ENCODE peak calls at places on chromosomes 1 and 21, in ten cellular contexts. P is thyroid gland, M is uterus, D is Peyer's patch, Z is heart left ventricle, W is transverse colon, Q is IMR-90, O is NB4, A is testis, I is adrenal gland. G is an unnamed sample.

GRCh38 chr1:27332536-27333281 is 9.1 kb upstream of the SYTL1 start:
- DNase-seq in P (peak), M (peak), D (no peak), Z (peak), W (peak), Q (peak), O (peak), A (peak), I (no peak), G (no peak)

GRCh38 chr1:7489586-7489985 is 281.5 kb upstream of the VAMP3 start:
- DNase-seq in P (peak), M (no peak), D (no peak), Z (no peak), W (no peak), Q (no peak), O (no peak), A (no peak), I (no peak), G (no peak)

GRCh38 chr1:117753652-117754051 is 147.8 kb downstream of the TENT5C start:
- DNase-seq in P (no peak), M (no peak), D (no peak), Z (no peak), W (no peak), Q (peak), O (peak), A (no peak), I (no peak), G (no peak)

GRCh38 chr1:15424146-15424667 is 14.0 kb upstream of the CTRC start:
- DNase-seq in P (peak), M (no peak), D (peak), Z (no peak), W (peak), Q (no peak), O (no peak), A (peak), I (no peak), G (no peak)

GRCh38 chr1:9459784-9460407 is 79.4 kb upstream of the SLC25A33 start:
- DNase-seq in P (no peak), M (no peak), D (no peak), Z (no peak), W (peak), Q (no peak), O (no peak), A (no peak), I (no peak), G (no peak)

GRCh38 chr1:31798433-31799195 is 17.2 kb downstream of the SPOCD1 start:
- DNase-seq in P (no peak), M (no peak), D (peak), Z (no peak), W (peak), Q (peak), O (peak), A (no peak), I (no peak), G (no peak)

GRCh38 chr1:7478797-7479499 is 292.1 kb upstream of the VAMP3 start:
- DNase-seq in P (no peak), M (no peak), D (peak), Z (peak), W (peak), Q (peak), O (peak), A (peak), I (peak), G (no peak)

GRCh38 chr1:213993929-213994328 is 6.2 kb downstream of the PROX1 start:
- DNase-seq in P (no peak), M (no peak), D (no peak), Z (no peak), W (no peak), Q (no peak), O (no peak), A (no peak), I (no peak), G (no peak)

GRCh38 chr21:37269481-37269880 is 2.3 kb upstream of the VPS26C start:
- DNase-seq in P (no peak), M (no peak), D (no peak), Z (no peak), W (no peak), Q (no peak), O (no peak), A (no peak), I (no peak), G (no peak)

GRCh38 chr1:15723631-15724246 is 12.3 kb upstream of the SLC25A34 start:
- DNase-seq in P (no peak), M (no peak), D (no peak), Z (no peak), W (no peak), Q (no peak), O (no peak), A (no peak), I (no peak), G (no peak)

GRCh38 chr1:108590947-108591346 is 31.0 kb downstream of the EEIG2 start:
- DNase-seq in P (no peak), M (peak), D (no peak), Z (no peak), W (no peak), Q (peak), O (peak), A (no peak), I (no peak), G (no peak)

GRCh38 chr1:77273891-77274290 is 7.9 kb upstream of the AK5 start:
- DNase-seq in P (no peak), M (no peak), D (no peak), Z (no peak), W (no peak), Q (peak), O (peak), A (no peak), I (no peak), G (no peak)

GRCh38 chr1:2547210-2548067 is 8.7 kb upstream of the TNFRSF14 start:
- DNase-seq in P (no peak), M (no peak), D (peak), Z (peak), W (peak), Q (no peak), O (peak), A (no peak), I (no peak), G (peak)

GRCh38 chr1:229844675-229845074 is 218.6 kb downstream of the URB2 start:
- DNase-seq in P (peak), M (peak), D (no peak), Z (no peak), W (peak), Q (no peak), O (no peak), A (peak), I (no peak), G (no peak)

GRCh38 chr21:15592271-15592860 is 137.4 kb upstream of the USP25 start:
- DNase-seq in P (no peak), M (no peak), D (no peak), Z (no peak), W (no peak), Q (peak), O (peak), A (no peak), I (peak), G (peak)

GRCh38 chr21:35102488-35103407 is 53.6 kb upstream of the RUNX1 start:
- DNase-seq in P (peak), M (no peak), D (no peak), Z (peak), W (peak), Q (peak), O (peak), A (peak), I (peak), G (no peak)

GRCh38 chr1:10283318-10283984 is 73.1 kb downstream of the KIF1B start:
- DNase-seq in P (no peak), M (no peak), D (no peak), Z (no peak), W (no peak), Q (no peak), O (no peak), A (no peak), I (no peak), G (no peak)

GRCh38 chr1:61131716-61132115 is 49.4 kb downstream of the NFIA start:
- DNase-seq in P (no peak), M (no peak), D (no peak), Z (no peak), W (no peak), Q (peak), O (no peak), A (no peak), I (no peak), G (no peak)

GRCh38 chr1:230752407-230752806 is 5.2 kb downstream of the CAPN9 start:
- DNase-seq in P (peak), M (no peak), D (peak), Z (no peak), W (peak), Q (no peak), O (no peak), A (no peak), I (no peak), G (no peak)

GRCh38 chr1:119647228-119647733 is 785 bp downstream of the ZNF697 start:
- DNase-seq in P (no peak), M (peak), D (no peak), Z (no peak), W (no peak), Q (no peak), O (peak), A (peak), I (peak), G (no peak)

GRCh38 chr1:153260473-153260979 is 1.0 kb downstream of the LORICRIN start:
- DNase-seq in P (no peak), M (no peak), D (no peak), Z (no peak), W (no peak), Q (no peak), O (peak), A (no peak), I (no peak), G (no peak)

GRCh38 chr1:186535388-186536133 is 74.6 kb upstream of the PDC start:
- DNase-seq in P (no peak), M (no peak), D (no peak), Z (no peak), W (no peak), Q (peak), O (no peak), A (no peak), I (no peak), G (no peak)

GRCh38 chr1:36765785-36766300 is 268.5 kb downstream of the GRIK3 start:
- DNase-seq in P (no peak), M (no peak), D (no peak), Z (no peak), W (no peak), Q (no peak), O (no peak), A (no peak), I (no peak), G (no peak)

GRCh38 chr21:31999810-32000468 is 127.1 kb downstream of the HUNK start:
- DNase-seq in P (no peak), M (no peak), D (no peak), Z (no peak), W (no peak), Q (no peak), O (no peak), A (no peak), I (no peak), G (no peak)

GRCh38 chr1:26336477-26337205 is 17.3 kb downstream of the CRYBG2 start:
- DNase-seq in P (peak), M (peak), D (peak), Z (peak), W (peak), Q (no peak), O (peak), A (peak), I (peak), G (peak)

GRCh38 chr21:41425954-41426655 is at the start of gene MX1:
- DNase-seq in P (peak), M (peak), D (peak), Z (peak), W (peak), Q (peak), O (no peak), A (peak), I (peak), G (peak)
- TF ChIP-seq POLR2A in P (peak), M (peak), D (peak), Z (no peak), W (peak), Q (no peak), O (no peak), A (no peak), I (peak), G (peak)

GRCh38 chr1:154423988-154424326 is 18.8 kb downstream of the IL6R start:
- DNase-seq in P (no peak), M (no peak), D (no peak), Z (no peak), W (no peak), Q (no peak), O (no peak), A (no peak), I (no peak), G (no peak)
- H3K4me3 ChIP-seq in P (no peak), M (no peak), D (no peak), Z (no peak), W (no peak), Q (no peak), O (no peak), A (no peak), I (no peak), G (no peak)

DNA sequence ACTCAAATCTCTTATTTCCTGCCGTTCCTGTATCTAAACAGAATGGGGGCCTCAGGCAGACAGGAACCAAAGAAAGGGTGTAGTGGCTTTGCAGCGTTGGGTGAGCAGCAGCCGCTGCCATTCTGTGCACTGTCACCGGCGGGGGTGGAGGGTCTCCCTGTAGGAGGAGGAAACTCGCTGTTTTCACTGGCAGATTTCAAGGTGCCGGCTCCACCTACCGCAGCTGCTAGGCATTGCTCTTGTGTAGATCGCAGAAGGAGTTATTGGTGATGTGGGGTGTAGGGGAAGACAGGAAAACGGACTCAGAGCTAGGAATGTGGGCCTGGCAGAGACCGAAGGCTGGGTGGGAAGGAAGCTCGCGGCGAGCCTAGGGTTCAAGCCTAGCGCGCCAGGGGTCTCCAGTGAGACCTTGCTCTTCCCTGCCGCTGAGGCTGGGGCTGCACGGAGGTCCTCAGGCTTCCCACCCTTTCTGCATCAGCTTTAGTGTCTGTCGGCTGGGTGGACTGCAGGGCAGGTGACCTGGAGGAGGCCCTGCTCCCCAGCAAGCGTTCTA is 20.8 kb downstream of the ATP5PO start:
- DNase-seq in P (peak), M (peak), D (peak), Z (peak), W (peak), Q (peak), O (peak), A (peak), I (peak), G (peak)
- TF ChIP-seq POLR2A in P (no peak), M (no peak), D (no peak), Z (no peak), W (no peak), Q (no peak), O (no peak), A (no peak), I (no peak), G (no peak)

GRCh38 chr1:157045251-157046218 is at the start of gene ARHGEF11:
- DNase-seq in P (peak), M (peak), D (peak), Z (peak), W (peak), Q (peak), O (peak), A (peak), I (peak), G (peak)

GRCh38 chr1:157043685-157044084 is 1.9 kb downstream of the ARHGEF11 start:
- DNase-seq in P (no peak), M (no peak), D (no peak), Z (no peak), W (no peak), Q (no peak), O (no peak), A (no peak), I (no peak), G (no peak)

GRCh38 chr1:157044326-157044725 is 1.2 kb downstream of the ARHGEF11 start:
- DNase-seq in P (no peak), M (no peak), D (no peak), Z (no peak), W (no peak), Q (no peak), O (no peak), A (no peak), I (no peak), G (no peak)

GRCh38 chr1:157040802-157041201 is 4.7 kb downstream of the ARHGEF11 start:
- DNase-seq in P (no peak), M (no peak), D (no peak), Z (no peak), W (no peak), Q (peak), O (no peak), A (no peak), I (no peak), G (no peak)

GRCh38 chr1:157042852-157043251 is 2.7 kb downstream of the ARHGEF11 start:
- DNase-seq in P (no peak), M (no peak), D (no peak), Z (no peak), W (no peak), Q (no peak), O (no peak), A (no peak), I (no peak), G (no peak)
- H3K4me3 ChIP-seq in P (peak), M (peak), D (no peak), Z (no peak), W (no peak), Q (no peak), O (no peak), A (no peak), I (no peak), G (no peak)

GRCh38 chr1:33225586-33225985 is 30.7 kb upstream of the ZNF362 start:
- DNase-seq in P (no peak), M (no peak), D (no peak), Z (no peak), W (no peak), Q (no peak), O (no peak), A (no peak), I (no peak), G (no peak)
- TF ChIP-seq POLR2A in P (no peak), M (no peak), D (no peak), Z (no peak), W (no peak), Q (no peak), O (no peak), A (no peak), I (no peak), G (no peak)

DNA sequence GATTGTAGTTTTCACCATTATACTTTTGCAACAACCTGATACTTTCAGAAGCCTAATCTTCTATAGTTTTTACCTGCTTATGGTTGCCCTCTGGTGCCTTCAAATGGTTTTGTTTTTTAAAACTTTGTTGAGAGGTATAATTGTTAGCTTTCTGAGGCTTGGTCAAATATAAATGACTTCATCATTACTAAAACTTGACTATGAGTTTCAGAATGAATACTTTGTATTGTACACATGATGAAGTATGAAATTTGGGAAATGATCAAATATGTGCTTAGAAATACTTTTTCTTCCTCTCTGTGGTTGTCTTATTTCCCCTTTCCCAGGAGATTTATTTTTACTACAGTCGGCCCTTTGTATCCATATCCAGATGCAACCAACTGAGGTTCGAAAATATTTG is 151.8 kb upstream of the B3GALT2 start:
- DNase-seq in P (no peak), M (no peak), D (no peak), Z (no peak), W (no peak), Q (peak), O (no peak), A (no peak), I (no peak), G (no peak)
- H3K4me3 ChIP-seq in P (no peak), M (no peak), D (no peak), Z (no peak), W (no peak), Q (no peak), O (no peak), A (no peak), I (no peak), G (no peak)

G was measured in tibial nerve.